ENCODE peak calls at places on chromosomes 4 and X, in ten cellular contexts. T is BE2C, K is ovary, Q is OCI-LY7, H is Panc1, R is ascending aorta, V is tibial nerve, F is SK-N-SH, I is heart right ventricle, P is lower lobe of right lung. U is an unnamed sample.

GRCh38 chrX:54776987-54777672 is 20.9 kb downstream of the ITIH6 start:
- DNase-seq in T (no peak), K (no peak), Q (no peak), H (no peak), R (no peak), V (no peak), F (no peak), I (no peak), P (no peak), U (no peak)

GRCh38 chr4:89434364-89434988 is 126.9 kb upstream of the GPRIN3 start:
- DNase-seq in T (no peak), K (no peak), Q (peak; percentile 64), H (no peak), R (no peak), V (no peak), F (peak; percentile 34), I (no peak), P (no peak), U (no peak)

GRCh38 chr4:123409301-123409700 is 12.7 kb downstream of the SPRY1 start:
- DNase-seq in T (no peak), K (no peak), Q (no peak), H (no peak), R (no peak), V (no peak), F (no peak), I (no peak), P (no peak), U (no peak)

GRCh38 chrX:20620301-20620700 is 353.6 kb upstream of the RPS6KA3 start:
- DNase-seq in T (no peak), K (no peak), Q (no peak), H (no peak), R (no peak), V (no peak), F (no peak), I (no peak), P (no peak), U (no peak)

GRCh38 chrX:2231570-2232192 is 269.1 kb downstream of the DHRSX start:
- DNase-seq in T (no peak), K (no peak), Q (no peak), H (no peak), R (no peak), V (no peak), F (no peak), I (no peak), P (no peak), U (no peak)

GRCh38 chr4:153947998-153948397 is 159.1 kb upstream of the SFRP2 start:
- DNase-seq in T (no peak), K (no peak), Q (no peak), H (no peak), R (no peak), V (no peak), F (no peak), I (no peak), P (no peak), U (no peak)

GRCh38 chr4:180827610-180828009 is 1415.6 kb upstream of the TENM3 start:
- DNase-seq in T (no peak), K (no peak), Q (no peak), H (no peak), R (no peak), V (no peak), F (no peak), I (no peak), P (no peak), U (no peak)

GRCh38 chr4:2082627-2083026 is 23.5 kb downstream of the NAT8L start:
- DNase-seq in T (no peak), K (no peak), Q (no peak), H (no peak), R (no peak), V (no peak), F (no peak), I (no peak), P (no peak), U (no peak)

GRCh38 chrX:40245411-40246140 is 147.8 kb upstream of the BCOR start:
- DNase-seq in T (no peak), K (peak; percentile 57), Q (no peak), H (no peak), R (no peak), V (no peak), F (no peak), I (no peak), P (no peak), U (no peak)

GRCh38 chr4:78542373-78542772 is 9.2 kb upstream of the ANXA3 start:
- DNase-seq in T (no peak), K (no peak), Q (no peak), H (no peak), R (no peak), V (no peak), F (no peak), I (no peak), P (no peak), U (no peak)

GRCh38 chrX:131955099-131955777 is 67.9 kb upstream of the STK26 start:
- DNase-seq in T (no peak), K (no peak), Q (no peak), H (no peak), R (no peak), V (no peak), F (no peak), I (no peak), P (no peak), U (no peak)

GRCh38 chr4:1060121-1060520 is 48.7 kb downstream of the FGFRL1 start:
- DNase-seq in T (no peak), K (no peak), Q (no peak), H (no peak), R (no peak), V (no peak), F (no peak), I (no peak), P (no peak), U (peak; percentile 44)

DNA sequence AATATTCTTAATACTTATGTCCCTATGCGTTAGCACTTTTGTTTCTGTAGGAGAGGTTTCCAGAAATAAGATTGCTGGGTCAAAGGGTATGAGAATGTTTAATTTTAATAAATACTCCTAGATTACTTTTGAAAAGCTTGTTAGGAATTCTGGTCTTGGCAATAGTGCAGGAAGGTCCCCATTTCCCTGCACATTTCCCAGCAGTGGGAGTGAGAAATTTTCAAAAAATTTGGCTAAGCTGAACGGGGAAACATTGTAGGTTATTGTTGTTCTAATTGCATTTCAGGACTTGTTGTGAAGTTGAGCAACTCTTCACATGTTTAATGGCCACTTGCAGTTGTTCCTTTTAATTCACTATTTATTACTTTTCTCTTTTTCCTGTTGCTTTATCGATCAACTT is 27.1 kb downstream of the IGFBP7 start:
- DNase-seq in T (no peak), K (no peak), Q (no peak), H (no peak), R (no peak), V (no peak), F (no peak), I (no peak), P (no peak), U (no peak)
- H3K4me1 ChIP-seq in T (no peaks in the 10 kb centered on the region), K (peaks cover 14% of the 10 kb centered on the region), Q (no peaks in the 10 kb centered on the region), H (no peaks in the 10 kb centered on the region), R (peaks cover 63% of the 10 kb centered on the region), V (peaks cover 59% of the 10 kb centered on the region), F (peaks cover 9% of the 10 kb centered on the region), I (peaks cover 86% of the 10 kb centered on the region), P (peaks cover 26% of the 10 kb centered on the region), U (peaks cover 46% of the 10 kb centered on the region)

DNA sequence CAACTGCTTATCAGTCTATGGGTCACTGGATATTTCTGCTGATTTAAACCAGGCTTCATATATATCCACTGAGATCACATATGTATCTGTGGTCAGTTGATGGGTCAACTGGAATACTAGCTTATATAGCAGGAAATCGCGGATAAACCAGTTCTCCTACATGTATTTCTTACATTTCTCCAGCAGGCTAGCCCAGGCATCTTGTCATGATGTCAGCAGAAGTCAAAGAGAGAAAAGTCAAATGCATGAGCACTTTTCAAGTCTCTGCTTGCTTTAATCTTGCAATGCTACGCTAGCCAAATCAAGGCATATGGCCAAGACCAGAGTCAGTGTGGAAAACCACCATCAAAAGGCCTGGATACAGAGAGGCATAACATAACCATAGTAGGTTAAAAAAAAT is 1008.8 kb upstream of the DIAPH2 start:
- DNase-seq in T (no peak), K (no peak), Q (no peak), H (no peak), R (no peak), V (no peak), F (no peak), I (no peak), P (no peak), U (no peak)
- TF ChIP-seq CTCF in T (no peak), K (no peak), Q (no peak), H (no peak), R (no peak), V (no peak), F (no peak), I (no peak), P (no peak), U (no peak)

DNA sequence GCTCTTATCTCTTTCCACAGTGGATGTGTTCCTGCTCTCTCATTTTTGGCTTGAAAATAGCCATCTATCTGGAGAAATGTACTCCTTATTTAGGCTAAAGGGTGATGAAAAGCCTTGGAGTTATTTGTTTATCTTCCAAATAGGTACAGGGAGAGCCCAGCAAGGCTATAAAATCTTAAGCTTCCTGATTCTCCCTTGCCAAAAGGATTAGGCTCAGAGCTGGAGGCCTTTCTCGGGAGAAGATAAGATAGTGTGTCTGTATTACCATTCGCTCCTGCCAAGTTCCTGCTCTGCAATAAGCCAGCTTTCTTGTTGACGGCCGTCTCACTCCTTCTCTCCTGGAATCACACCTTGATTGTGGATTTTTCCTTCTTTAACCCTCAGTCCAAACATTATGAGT is 171.7 kb upstream of the TTC29 start:
- DNase-seq in T (peak; percentile 22), K (no peak), Q (no peak), H (no peak), R (no peak), V (no peak), F (no peak), I (no peak), P (no peak), U (no peak)
- H3K4me3 ChIP-seq in T (no peak overlapping the region), K (no peak overlapping the region), Q (no peak overlapping the region), H (no peak overlapping the region), R (no peak overlapping the region), V (no peak overlapping the region), F (no peak overlapping the region), I (no peak overlapping the region), P (no peak overlapping the region), U (no peak overlapping the region)

GRCh38 chr4:38695844-38696243 is 31.8 kb downstream of the KLF3 start:
- DNase-seq in T (no peak), K (no peak), Q (no peak), H (no peak), R (no peak), V (no peak), F (no peak), I (no peak), P (no peak), U (no peak)

GRCh38 chr4:38691251-38692008 is 27.4 kb downstream of the KLF3 start:
- DNase-seq in T (no peak), K (no peak), Q (no peak), H (no peak), R (no peak), V (no peak), F (no peak), I (no peak), P (no peak), U (no peak)

GRCh38 chr4:38694330-38694729 is 30.3 kb downstream of the KLF3 start:
- DNase-seq in T (no peak), K (no peak), Q (no peak), H (no peak), R (no peak), V (no peak), F (no peak), I (no peak), P (no peak), U (no peak)

GRCh38 chr4:38692421-38692820 is 28.4 kb downstream of the KLF3 start:
- DNase-seq in T (no peak), K (no peak), Q (no peak), H (no peak), R (no peak), V (no peak), F (no peak), I (no peak), P (no peak), U (no peak)

GRCh38 chr4:38693531-38693930 is 29.5 kb downstream of the KLF3 start:
- DNase-seq in T (no peak), K (no peak), Q (no peak), H (no peak), R (no peak), V (no peak), F (no peak), I (no peak), P (no peak), U (no peak)
- H3K4me1 ChIP-seq in T (no peaks in the 10 kb centered on the region), K (no peaks in the 10 kb centered on the region), Q (no peaks in the 10 kb centered on the region), H (no peaks in the 10 kb centered on the region), R (peaks cover 14% of the 10 kb centered on the region), V (peaks cover 35% of the 10 kb centered on the region), F (no peaks in the 10 kb centered on the region), I (peaks cover 65% of the 10 kb centered on the region), P (peaks cover 53% of the 10 kb centered on the region), U (peaks cover 45% of the 10 kb centered on the region)